ENCODE peak calls at places on chromosomes 6 and 20, in five cellular contexts. R, J, C, M and U are unnamed samples.

GRCh38 chr6:35491558-35492541 is 5.0 kb downstream of the TEAD3 start:
- DNase-seq in R (peak; percentile 46), J (no peak), C (peak; percentile 58), M (no peak), U (no peak)

GRCh38 chr6:45420083-45420908 is 42.6 kb upstream of the SUPT3H start:
- DNase-seq in R (peak; percentile 69), J (peak; percentile 29), C (peak; percentile 72), M (no peak), U (peak; percentile 16)

GRCh38 chr6:95249661-95250060 is 327.7 kb upstream of the MANEA start:
- DNase-seq in R (no peak), J (no peak), C (peak; percentile 22), M (no peak), U (no peak)

GRCh38 chr6:63193324-63193723 is 17.9 kb upstream of the FKBP1C start:
- DNase-seq in R (no peak), J (no peak), C (no peak), M (no peak), U (no peak)

GRCh38 chr6:28343898-28344677 is 5.7 kb upstream of the ZKSCAN3 start:
- DNase-seq in R (no peak), J (no peak), C (no peak), M (no peak), U (no peak)

GRCh38 chr6:38773338-38773737 is 58.2 kb downstream of the DNAH8 start:
- DNase-seq in R (peak; percentile 59), J (peak; percentile 23), C (no peak), M (no peak), U (peak; percentile 83)

GRCh38 chr6:135064586-135064985 is 10.0 kb upstream of the HBS1L start:
- DNase-seq in R (no peak), J (no peak), C (no peak), M (no peak), U (peak; percentile 16)

GRCh38 chr6:13485303-13485702 is 2.1 kb downstream of the GFOD1 start:
- DNase-seq in R (no peak), J (no peak), C (no peak), M (no peak), U (no peak)

GRCh38 chr6:126396131-126396530 is 56.2 kb downstream of the CENPW start:
- DNase-seq in R (no peak), J (no peak), C (no peak), M (no peak), U (no peak)

GRCh38 chr6:143745160-143746133 is 67.7 kb downstream of the PHACTR2 start:
- DNase-seq in R (peak; percentile 65), J (peak; percentile 77), C (peak; percentile 64), M (peak; percentile 93), U (peak; percentile 96)

GRCh38 chr20:36538026-36538764 is 3.1 kb upstream of the MYL9 start:
- DNase-seq in R (no peak), J (no peak), C (peak; percentile 81), M (no peak), U (no peak)

GRCh38 chr20:8389381-8390368 is 257.6 kb downstream of the PLCB1 start:
- DNase-seq in R (peak; percentile 63), J (no peak), C (peak; percentile 81), M (no peak), U (peak; percentile 25)

GRCh38 chr20:8385247-8385646 is 253.2 kb downstream of the PLCB1 start:
- DNase-seq in R (peak; percentile 74), J (no peak), C (peak; percentile 62), M (peak; percentile 44), U (peak; percentile 73)

GRCh38 chr20:8388707-8389106 is 256.6 kb downstream of the PLCB1 start:
- DNase-seq in R (no peak), J (no peak), C (peak; percentile 26), M (no peak), U (no peak)

GRCh38 chr20:8388146-8388545 is 256.1 kb downstream of the PLCB1 start:
- DNase-seq in R (no peak), J (no peak), C (peak; percentile 70), M (no peak), U (no peak)

DNA sequence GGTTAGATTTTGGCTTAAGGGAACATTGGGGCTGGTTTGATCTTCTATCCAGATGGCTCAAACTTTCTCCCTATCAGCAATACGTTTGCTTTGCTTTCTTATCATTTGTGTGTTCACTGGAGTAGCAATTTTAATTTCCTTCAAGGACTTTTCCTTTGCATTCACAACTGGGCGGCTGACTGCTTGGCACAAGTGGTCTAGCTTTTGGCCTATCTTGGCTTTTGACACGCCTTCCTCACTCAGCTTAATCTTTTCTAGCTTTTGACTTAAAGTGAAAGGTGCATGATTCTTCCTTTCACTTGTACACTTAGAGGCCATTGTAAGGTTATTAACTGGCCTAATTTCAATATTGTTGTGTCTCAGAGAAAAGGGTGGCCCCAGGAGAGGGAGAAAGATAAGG is 254.9 kb downstream of the PLCB1 start:
- DNase-seq in R (no peak), J (no peak), C (no peak), M (no peak), U (no peak)
- H3K4me1 ChIP-seq in R (peaks cover 46% of the 10 kb centered on the region), J (no peaks in the 10 kb centered on the region), C (peaks cover 19% of the 10 kb centered on the region), M (no peaks in the 10 kb centered on the region), U (no peaks in the 10 kb centered on the region)

DNA sequence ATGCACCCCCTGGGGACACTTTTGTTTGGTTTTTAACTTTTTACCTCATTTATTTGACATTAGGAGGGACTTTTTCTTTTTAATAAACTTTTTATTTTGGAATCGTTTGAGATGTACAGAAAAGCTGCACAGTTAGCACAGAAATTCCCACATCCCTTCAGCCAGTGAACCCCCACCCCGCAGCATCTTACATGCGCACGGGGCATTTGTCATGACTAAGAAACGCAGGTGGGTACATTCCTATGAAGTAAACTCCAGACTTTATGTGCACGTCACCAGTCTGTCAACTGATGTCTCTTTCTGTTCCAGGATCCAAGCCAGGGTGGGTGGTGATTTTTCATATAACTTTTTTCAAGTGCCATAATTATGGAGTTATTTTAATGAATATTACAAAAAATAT is 4.9 kb upstream of the ZNF831 start:
- DNase-seq in R (no peak), J (peak; percentile 10), C (no peak), M (no peak), U (no peak)
- H3K27ac ChIP-seq in R (no peak overlapping the region), J (no peak overlapping the region), C (no peak overlapping the region), M (no peak overlapping the region), U (no peak overlapping the region)

GRCh38 chr6:142705054-142705453 is 239.9 kb downstream of the HIVEP2 start:
- DNase-seq in R (no peak), J (no peak), C (no peak), M (no peak), U (no peak)
- H3K4me1 ChIP-seq in R (no peaks in the 10 kb centered on the region), J (no peaks in the 10 kb centered on the region), C (no peaks in the 10 kb centered on the region), M (no peaks in the 10 kb centered on the region), U (peaks cover 12% of the 10 kb centered on the region)

DNA sequence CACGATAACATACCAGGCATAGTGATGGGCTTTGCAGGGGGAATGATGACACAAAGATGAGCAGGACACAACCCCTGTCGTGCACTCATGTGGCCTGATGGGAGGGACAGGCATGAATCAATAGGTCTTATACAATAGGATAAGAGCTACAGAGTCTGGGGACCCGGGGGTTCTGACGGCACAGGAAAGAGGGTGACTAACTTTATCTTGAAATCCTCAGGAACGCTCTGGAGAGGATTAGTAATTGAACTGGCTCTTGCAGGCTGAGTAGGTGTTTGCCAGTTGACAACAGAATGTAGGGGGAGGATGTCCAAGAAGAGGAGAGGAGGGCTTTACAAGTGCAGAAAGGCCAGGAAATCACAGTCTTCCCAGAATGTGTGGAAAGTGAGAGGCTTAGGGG is 219.9 kb upstream of the ECI2 start:
- DNase-seq in R (peak; percentile 34), J (no peak), C (peak; percentile 49), M (peak; percentile 71), U (peak; percentile 46)
- H3K27ac ChIP-seq in R (no peak overlapping the region), J (no peak overlapping the region), C (peak overlapping the region; percentile 72), M (peak overlapping the region; percentile 47), U (no peak overlapping the region)

DNA sequence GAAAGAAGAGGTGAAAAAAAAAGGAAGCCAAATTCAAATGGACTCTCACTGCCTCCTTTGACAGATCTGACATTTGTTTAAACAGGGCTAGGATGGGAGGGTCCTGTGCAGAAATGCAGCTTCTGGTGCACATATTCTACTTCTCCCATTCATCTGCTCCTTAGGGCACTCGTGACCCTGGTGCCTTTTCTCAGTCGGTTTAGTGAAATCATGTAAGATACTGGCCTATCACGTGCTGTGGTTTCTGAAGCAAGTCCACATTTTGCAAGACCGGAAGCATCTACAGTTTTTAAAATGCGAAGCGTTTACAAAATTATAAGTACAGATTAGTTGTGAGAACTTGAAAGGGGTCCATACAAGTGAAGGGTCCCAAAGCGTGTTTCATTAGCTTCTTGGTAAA is 324.0 kb upstream of the JARID2 start:
- DNase-seq in R (no peak), J (peak; percentile 29), C (peak; percentile 32), M (no peak), U (no peak)
- H3K4me1 ChIP-seq in R (peaks cover 50% of the 10 kb centered on the region), J (no peaks in the 10 kb centered on the region), C (no peaks in the 10 kb centered on the region), M (no peaks in the 10 kb centered on the region), U (peaks cover 8% of the 10 kb centered on the region)

GRCh38 chr20:5745416-5745968 is 4.7 kb upstream of the SHLD1 start:
- DNase-seq in R (no peak), J (no peak), C (no peak), M (no peak), U (no peak)
- H3K27ac ChIP-seq in R (no peak overlapping the region), J (no peak overlapping the region), C (no peak overlapping the region), M (no peak overlapping the region), U (no peak overlapping the region)

GRCh38 chr6:169766232-169766631 is 14.8 kb downstream of the ERMARD start:
- DNase-seq in R (no peak), J (no peak), C (peak; percentile 90), M (no peak), U (no peak)
- H3K4me1 ChIP-seq in R (no peaks in the 10 kb centered on the region), J (no peaks in the 10 kb centered on the region), C (no peaks in the 10 kb centered on the region), M (peaks cover 13% of the 10 kb centered on the region), U (peaks cover 3% of the 10 kb centered on the region)

GRCh38 chr20:61128701-61129655 is 123.1 kb upstream of the CDH4 start:
- DNase-seq in R (no peak), J (no peak), C (no peak), M (no peak), U (no peak)
- H3K27ac ChIP-seq in R (no peak overlapping the region), J (no peak overlapping the region), C (no peak overlapping the region), M (no peak overlapping the region), U (no peak overlapping the region)

DNA sequence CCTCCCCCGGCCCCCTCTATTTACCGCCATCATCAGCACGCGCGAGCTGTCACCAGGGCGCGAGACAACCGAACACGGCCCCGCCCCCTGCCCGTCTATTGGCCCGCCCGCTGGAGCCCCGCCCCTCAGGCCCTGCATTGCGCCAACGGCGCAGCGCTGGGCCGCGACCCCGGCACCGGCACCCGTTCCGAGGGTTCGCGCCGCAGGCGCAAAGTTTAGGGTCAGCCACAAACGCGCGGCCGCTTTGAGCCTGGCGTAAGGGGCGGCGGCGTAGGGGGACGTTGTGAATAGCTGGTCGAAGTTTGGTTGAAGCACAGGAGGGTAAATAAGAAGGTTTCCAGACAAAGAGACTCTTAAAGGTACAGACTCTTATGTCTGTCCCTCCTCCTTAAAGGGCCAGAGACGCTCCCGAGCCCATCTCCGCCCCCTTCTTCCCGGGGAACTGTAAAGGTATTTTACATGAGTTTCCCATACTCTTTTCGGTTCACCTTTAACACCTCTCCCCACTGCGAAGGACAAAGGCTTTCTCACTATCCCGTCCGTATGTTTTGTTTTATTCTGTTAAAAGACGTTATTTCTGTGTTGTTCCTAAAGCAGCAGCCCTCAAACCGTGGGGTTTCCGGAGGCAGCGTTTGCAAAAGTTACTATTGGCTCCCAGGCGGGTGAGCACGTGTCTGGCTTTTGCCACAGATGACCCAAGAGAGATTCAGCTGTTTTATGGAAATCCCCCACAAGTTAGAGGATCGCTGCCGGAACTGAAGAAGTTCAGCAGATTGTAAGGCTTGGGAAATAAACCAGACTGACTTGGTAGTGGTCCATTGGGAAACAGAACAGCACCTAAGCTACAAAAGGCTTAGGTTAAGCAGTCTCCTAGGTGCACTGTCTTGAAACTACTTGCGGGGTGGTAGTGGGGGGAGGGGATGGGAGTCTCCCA is at the start of gene USP49:
- DNase-seq in R (peak; percentile 98), J (peak; percentile 92), C (peak; percentile 79), M (peak; percentile 88), U (peak; percentile 95)
- H3K4me1 ChIP-seq in R (peaks cover 37% of the 10 kb centered on the region), J (no peaks in the 10 kb centered on the region), C (peaks cover 7% of the 10 kb centered on the region), M (peaks cover 12% of the 10 kb centered on the region), U (peaks cover 6% of the 10 kb centered on the region)